ENCODE peak calls at places on chromosomes 7 and 10, in eight cellular contexts. One of them, this sample, is unnamed.

GRCh38 chr7:139598642-139599041 is 75.2 kb downstream of the CLEC2L start:
- DNase-seq in transverse colon: no peak
- DNase-seq in prostate gland: no peak
- DNase-seq in stomach: no peak
- DNase-seq in sigmoid colon: no peak
- DNase-seq in breast epithelium: no peak
- DNase-seq in H1: no peak
- DNase-seq in GM12892: no peak
- DNase-seq in this sample: no peak

GRCh38 chr10:87841215-87841614 is 22.1 kb downstream of the KLLN start:
- DNase-seq in transverse colon: no peak
- DNase-seq in prostate gland: no peak
- DNase-seq in stomach: no peak
- DNase-seq in sigmoid colon: no peak
- DNase-seq in breast epithelium: no peak
- DNase-seq in H1: no peak
- DNase-seq in GM12892: no peak
- DNase-seq in this sample: no peak

GRCh38 chr10:118978316-118978997 is 51.1 kb upstream of the NANOS1 start:
- DNase-seq in transverse colon: no peak
- DNase-seq in prostate gland: no peak
- DNase-seq in stomach: no peak
- DNase-seq in sigmoid colon: no peak
- DNase-seq in breast epithelium: no peak
- DNase-seq in H1: no peak
- DNase-seq in GM12892: no peak
- DNase-seq in this sample: no peak

GRCh38 chr7:5586279-5586962 is 162.8 kb upstream of the TNRC18 start:
- DNase-seq in transverse colon: no peak
- DNase-seq in prostate gland: peak; percentile 58
- DNase-seq in stomach: no peak
- DNase-seq in sigmoid colon: no peak
- DNase-seq in breast epithelium: no peak
- DNase-seq in H1: no peak
- DNase-seq in GM12892: no peak
- DNase-seq in this sample: no peak

GRCh38 chr7:118298771-118299170 is 74.3 kb downstream of the ANKRD7 start:
- DNase-seq in transverse colon: no peak
- DNase-seq in prostate gland: no peak
- DNase-seq in stomach: no peak
- DNase-seq in sigmoid colon: no peak
- DNase-seq in breast epithelium: no peak
- DNase-seq in H1: no peak
- DNase-seq in GM12892: no peak
- DNase-seq in this sample: no peak

GRCh38 chr10:22765660-22766547 is 51.5 kb upstream of the PIP4K2A start:
- DNase-seq in transverse colon: no peak
- DNase-seq in prostate gland: no peak
- DNase-seq in stomach: no peak
- DNase-seq in sigmoid colon: no peak
- DNase-seq in breast epithelium: no peak
- DNase-seq in H1: no peak
- DNase-seq in GM12892: no peak
- DNase-seq in this sample: no peak

GRCh38 chr7:80040335-80040734 is 94.3 kb upstream of the GNAI1 start:
- DNase-seq in transverse colon: no peak
- DNase-seq in prostate gland: no peak
- DNase-seq in stomach: no peak
- DNase-seq in sigmoid colon: no peak
- DNase-seq in breast epithelium: no peak
- DNase-seq in H1: no peak
- DNase-seq in GM12892: no peak
- DNase-seq in this sample: no peak

GRCh38 chr7:2812119-2812487 is 32.0 kb downstream of the GNA12 start:
- DNase-seq in transverse colon: no peak
- DNase-seq in prostate gland: no peak
- DNase-seq in stomach: no peak
- DNase-seq in sigmoid colon: peak; percentile 24
- DNase-seq in breast epithelium: peak; percentile 2
- DNase-seq in H1: no peak
- DNase-seq in GM12892: no peak
- DNase-seq in this sample: peak; percentile 41

GRCh38 chr10:89171996-89172395 is 35.1 kb downstream of the CH25H start:
- DNase-seq in transverse colon: no peak
- DNase-seq in prostate gland: no peak
- DNase-seq in stomach: no peak
- DNase-seq in sigmoid colon: no peak
- DNase-seq in breast epithelium: no peak
- DNase-seq in H1: no peak
- DNase-seq in GM12892: no peak
- DNase-seq in this sample: no peak

GRCh38 chr7:100443096-100443840 is 7.0 kb upstream of the PPP1R35 start:
- DNase-seq in transverse colon: no peak
- DNase-seq in prostate gland: no peak
- DNase-seq in stomach: no peak
- DNase-seq in sigmoid colon: no peak
- DNase-seq in breast epithelium: peak; percentile 31
- DNase-seq in H1: no peak
- DNase-seq in GM12892: no peak
- DNase-seq in this sample: no peak

GRCh38 chr10:110811791-110812581 is 59.7 kb upstream of the PDCD4 start:
- DNase-seq in transverse colon: peak; percentile 52
- DNase-seq in prostate gland: no peak
- DNase-seq in stomach: peak; percentile 53
- DNase-seq in sigmoid colon: peak; percentile 78
- DNase-seq in breast epithelium: no peak
- DNase-seq in H1: no peak
- DNase-seq in GM12892: no peak
- DNase-seq in this sample: no peak

GRCh38 chr10:90775351-90776028 is 82.3 kb downstream of the HTR7 start:
- DNase-seq in transverse colon: peak; percentile 13
- DNase-seq in prostate gland: no peak
- DNase-seq in stomach: no peak
- DNase-seq in sigmoid colon: peak; percentile 65
- DNase-seq in breast epithelium: no peak
- DNase-seq in H1: no peak
- DNase-seq in GM12892: no peak
- DNase-seq in this sample: no peak

GRCh38 chr10:47336387-47337134 is 11.6 kb upstream of the RBP3 start:
- DNase-seq in transverse colon: no peak
- DNase-seq in prostate gland: no peak
- DNase-seq in stomach: peak; percentile 5
- DNase-seq in sigmoid colon: no peak
- DNase-seq in breast epithelium: no peak
- DNase-seq in H1: no peak
- DNase-seq in GM12892: no peak
- DNase-seq in this sample: peak; percentile 36

GRCh38 chr10:31650010-31650409 is 278.6 kb downstream of the ARHGAP12 start:
- DNase-seq in transverse colon: peak; percentile 59
- DNase-seq in prostate gland: peak; percentile 25
- DNase-seq in stomach: no peak
- DNase-seq in sigmoid colon: peak; percentile 94
- DNase-seq in breast epithelium: no peak
- DNase-seq in H1: no peak
- DNase-seq in GM12892: no peak
- DNase-seq in this sample: peak; percentile 88

GRCh38 chr7:40418445-40418844 is 283.6 kb downstream of the SUGCT start:
- DNase-seq in transverse colon: no peak
- DNase-seq in prostate gland: no peak
- DNase-seq in stomach: no peak
- DNase-seq in sigmoid colon: no peak
- DNase-seq in breast epithelium: no peak
- DNase-seq in H1: no peak
- DNase-seq in GM12892: no peak
- DNase-seq in this sample: no peak

GRCh38 chr7:151895695-151896485 is 19.0 kb upstream of the PRKAG2 start:
- DNase-seq in transverse colon: no peak
- DNase-seq in prostate gland: no peak
- DNase-seq in stomach: no peak
- DNase-seq in sigmoid colon: peak; percentile 43
- DNase-seq in breast epithelium: no peak
- DNase-seq in H1: no peak
- DNase-seq in GM12892: no peak
- DNase-seq in this sample: no peak

GRCh38 chr10:100713049-100713858 is 32.1 kb upstream of the PAX2 start:
- DNase-seq in transverse colon: no peak
- DNase-seq in prostate gland: no peak
- DNase-seq in stomach: no peak
- DNase-seq in sigmoid colon: no peak
- DNase-seq in breast epithelium: no peak
- DNase-seq in H1: peak; percentile 52
- DNase-seq in GM12892: no peak
- DNase-seq in this sample: no peak

GRCh38 chr7:341841-342638 is 52.1 kb downstream of the FOXL3 start:
- DNase-seq in transverse colon: peak; percentile 69
- DNase-seq in prostate gland: peak; percentile 80
- DNase-seq in stomach: peak; percentile 97
- DNase-seq in sigmoid colon: peak; percentile 79
- DNase-seq in breast epithelium: no peak
- DNase-seq in H1: no peak
- DNase-seq in GM12892: no peak
- DNase-seq in this sample: no peak

GRCh38 chr10:27153855-27154198 is 357 bp downstream of the YME1L1 start:
- DNase-seq in transverse colon: no peak
- DNase-seq in prostate gland: peak; percentile 16
- DNase-seq in stomach: no peak
- DNase-seq in sigmoid colon: no peak
- DNase-seq in breast epithelium: no peak
- DNase-seq in H1: no peak
- DNase-seq in GM12892: peak; percentile 13
- DNase-seq in this sample: no peak

DNA sequence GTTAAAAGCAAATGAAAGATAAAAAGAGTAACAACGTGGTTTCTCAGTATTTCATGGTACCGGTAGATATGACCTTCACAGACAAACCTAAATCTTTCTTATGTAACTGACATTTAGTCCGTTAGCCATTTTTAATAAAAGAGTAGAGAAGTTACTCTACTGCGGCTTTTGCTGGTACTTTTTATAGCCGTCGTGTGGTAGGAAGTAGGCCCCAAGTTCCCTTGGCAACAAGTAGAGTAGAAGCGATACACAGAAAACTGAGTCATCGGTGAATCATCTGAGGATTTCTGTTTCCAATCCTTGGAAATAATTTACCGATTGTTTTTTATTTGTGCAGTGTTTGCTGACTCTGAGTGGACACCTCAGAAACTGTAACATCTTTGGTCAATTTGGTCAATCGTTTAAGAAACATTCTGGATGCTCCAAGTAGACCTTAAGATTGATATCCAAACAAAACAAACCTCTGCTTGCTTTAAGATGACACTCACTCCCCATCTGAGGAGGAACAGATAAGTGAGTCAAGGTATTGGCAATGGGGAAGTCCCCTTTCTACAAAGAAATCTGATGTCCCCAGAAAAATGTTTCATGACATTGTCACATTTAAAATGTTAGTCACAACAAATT is 63.9 kb upstream of the AHR start:
- DNase-seq in transverse colon: peak; percentile 14
- DNase-seq in prostate gland: no peak
- DNase-seq in stomach: no peak
- DNase-seq in sigmoid colon: no peak
- DNase-seq in breast epithelium: no peak
- DNase-seq in H1: no peak
- DNase-seq in GM12892: peak; percentile 12
- DNase-seq in this sample: no peak
- TF ChIP-seq POLR2AphosphoS5 in transverse colon: no peak
- TF ChIP-seq POLR2AphosphoS5 in prostate gland: no peak
- TF ChIP-seq POLR2AphosphoS5 in stomach: peak; percentile 13
- TF ChIP-seq POLR2AphosphoS5 in sigmoid colon: no peak
- TF ChIP-seq POLR2AphosphoS5 in breast epithelium: no peak
- TF ChIP-seq POLR2AphosphoS5 in H1: no peak
- TF ChIP-seq POLR2AphosphoS5 in GM12892: peak; percentile 43
- TF ChIP-seq POLR2AphosphoS5 in this sample: no peak

DNA sequence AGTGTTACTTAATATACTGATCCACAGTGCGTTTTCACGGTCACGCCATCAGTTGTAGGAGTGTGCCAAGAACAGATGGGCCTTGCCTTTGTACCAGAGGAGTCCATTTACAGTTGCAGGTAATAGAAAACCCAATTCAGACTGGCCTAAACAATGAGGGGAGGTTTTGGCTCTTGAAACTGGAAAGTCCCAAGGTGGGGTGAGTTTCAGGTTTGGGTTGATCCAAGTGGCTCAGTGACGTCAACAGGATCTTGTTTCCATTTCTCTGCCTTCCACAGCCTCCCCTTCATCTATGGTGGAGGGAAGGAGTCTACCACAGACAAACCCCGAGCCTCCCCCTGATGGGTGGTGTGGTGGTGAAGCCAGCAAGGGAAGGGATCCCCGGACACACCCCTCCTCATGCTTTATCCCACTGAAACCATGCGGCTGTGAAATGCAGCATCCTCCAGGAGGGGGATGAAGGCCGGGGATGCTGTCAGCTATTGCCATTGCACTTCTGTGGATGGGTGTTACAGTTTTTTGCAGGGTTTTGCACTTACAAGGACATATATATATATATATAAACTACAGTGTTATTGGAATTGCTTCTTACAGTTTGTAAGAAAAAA is 14.8 kb upstream of the SH2D4B start:
- DNase-seq in transverse colon: no peak
- DNase-seq in prostate gland: no peak
- DNase-seq in stomach: no peak
- DNase-seq in sigmoid colon: no peak
- DNase-seq in breast epithelium: no peak
- DNase-seq in H1: no peak
- DNase-seq in GM12892: no peak
- DNase-seq in this sample: no peak
- TF ChIP-seq POLR2AphosphoS5 in transverse colon: no peak
- TF ChIP-seq POLR2AphosphoS5 in prostate gland: peak; percentile 4
- TF ChIP-seq POLR2AphosphoS5 in stomach: no peak
- TF ChIP-seq POLR2AphosphoS5 in sigmoid colon: no peak
- TF ChIP-seq POLR2AphosphoS5 in breast epithelium: no peak
- TF ChIP-seq POLR2AphosphoS5 in H1: no peak
- TF ChIP-seq POLR2AphosphoS5 in GM12892: no peak
- TF ChIP-seq POLR2AphosphoS5 in this sample: no peak

GRCh38 chr10:102117391-102118159 is 2.6 kb downstream of the LDB1 start:
- DNase-seq in transverse colon: peak; percentile 81
- DNase-seq in prostate gland: peak; percentile 82
- DNase-seq in stomach: peak; percentile 91
- DNase-seq in sigmoid colon: peak; percentile 95
- DNase-seq in breast epithelium: peak; percentile 89
- DNase-seq in H1: peak; percentile 73
- DNase-seq in GM12892: no peak
- DNase-seq in this sample: peak; percentile 85
- TF ChIP-seq POLR2AphosphoS5 in transverse colon: peak; percentile 15
- TF ChIP-seq POLR2AphosphoS5 in prostate gland: peak; percentile 69
- TF ChIP-seq POLR2AphosphoS5 in stomach: no peak
- TF ChIP-seq POLR2AphosphoS5 in sigmoid colon: peak; percentile 63
- TF ChIP-seq POLR2AphosphoS5 in breast epithelium: peak; percentile 36
- TF ChIP-seq POLR2AphosphoS5 in H1: no peak
- TF ChIP-seq POLR2AphosphoS5 in GM12892: no peak
- TF ChIP-seq POLR2AphosphoS5 in this sample: no peak

DNA sequence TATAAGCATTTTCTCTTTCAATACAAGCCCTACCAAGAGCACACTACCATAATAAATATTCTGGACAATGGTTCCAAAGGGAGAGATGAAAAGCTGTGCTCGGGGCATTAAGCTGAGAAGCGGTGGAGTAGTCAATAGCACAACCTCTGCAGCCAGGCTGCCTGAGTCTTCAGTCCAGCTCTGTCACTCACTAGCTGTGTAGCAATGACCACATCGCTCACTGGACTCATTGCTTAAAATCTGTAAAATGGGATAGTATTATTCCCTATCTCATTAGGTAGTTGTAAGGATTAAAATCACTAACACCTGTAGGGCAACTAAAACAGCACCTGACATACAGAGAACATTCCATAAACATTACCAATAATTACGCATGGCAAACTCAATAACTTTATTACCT is 199.9 kb upstream of the KLF14 start:
- DNase-seq in transverse colon: no peak
- DNase-seq in prostate gland: no peak
- DNase-seq in stomach: no peak
- DNase-seq in sigmoid colon: no peak
- DNase-seq in breast epithelium: no peak
- DNase-seq in H1: no peak
- DNase-seq in GM12892: no peak
- DNase-seq in this sample: no peak
- TF ChIP-seq POLR2AphosphoS5 in transverse colon: no peak
- TF ChIP-seq POLR2AphosphoS5 in prostate gland: no peak
- TF ChIP-seq POLR2AphosphoS5 in stomach: no peak
- TF ChIP-seq POLR2AphosphoS5 in sigmoid colon: no peak
- TF ChIP-seq POLR2AphosphoS5 in breast epithelium: no peak
- TF ChIP-seq POLR2AphosphoS5 in H1: no peak
- TF ChIP-seq POLR2AphosphoS5 in GM12892: no peak
- TF ChIP-seq POLR2AphosphoS5 in this sample: no peak